ENCODE peak calls at places on chromosome 12, in five cellular contexts. L is dermis blood vessel endothelial cell; V is GM06990; F is activated CD4-positive, alpha-beta T cell treated with anti-CD3 and anti-CD28 coated beads for 48 hours; N is anterior cingulate cortex. G is an unnamed sample.

GRCh38 chr12:59122784-59123183 is 202.5 kb upstream of the LRIG3 start:
- DNase-seq in N (no peak), F (no peak), V (no peak), L (peak), G (no peak)

GRCh38 chr12:40745386-40745785 is 53.1 kb downstream of the CNTN1 start:
- DNase-seq in L (no peak), V (no peak), F (no peak), N (no peak), G (no peak)

GRCh38 chr12:109463776-109464175 is 13.3 kb downstream of the KCTD10 start:
- DNase-seq in L (peak), F (no peak), N (no peak), V (no peak), G (no peak)

GRCh38 chr12:117724545-117724944 is 244.2 kb downstream of the KSR2 start:
- DNase-seq in F (no peak), N (no peak), V (no peak), L (no peak), G (no peak)

GRCh38 chr12:28507055-28507454 is 316.8 kb downstream of the CCDC91 start:
- DNase-seq in L (no peak), N (no peak), F (no peak), V (no peak), G (no peak)

GRCh38 chr12:93191956-93192355 is 185.8 kb upstream of the NUDT4 start:
- DNase-seq in N (no peak), F (no peak), V (no peak), L (peak), G (no peak)

GRCh38 chr12:23771230-23771949 is 178.1 kb downstream of the SOX5 start:
- DNase-seq in L (no peak), N (peak), F (no peak), V (no peak), G (no peak)

GRCh38 chr12:105580841-105581352 is 250.4 kb downstream of the C12orf75 start:
- DNase-seq in F (no peak), N (no peak), L (peak), V (no peak), G (no peak)

GRCh38 chr12:42270596-42270995 is 32.5 kb upstream of the YAF2 start:
- DNase-seq in N (no peak), F (no peak), L (peak), V (no peak), G (no peak)

GRCh38 chr12:53599579-53599978 is 26.6 kb downstream of the ATF7 start:
- DNase-seq in V (no peak), N (no peak), F (no peak), L (peak), G (no peak)

GRCh38 chr12:13032164-13032563 is 12.0 kb upstream of the FAM234B start:
- DNase-seq in V (no peak), N (no peak), L (no peak), F (no peak), G (no peak)

GRCh38 chr12:59185291-59185690 is 265.0 kb upstream of the LRIG3 start:
- DNase-seq in F (no peak), L (no peak), V (no peak), N (no peak), G (no peak)

GRCh38 chr12:12685305-12685704 is 10.7 kb downstream of the GPR19 start:
- DNase-seq in N (no peak), F (no peak), L (no peak), V (no peak), G (no peak)